ENCODE peak calls at places on chromosome 10, in six cellular contexts. V is osteoblast, J is uterus, A is breast epithelium, D is colonic mucosa, T is OCI-LY7. H is an unnamed sample. For H3K4me1 and H3K36me3, the result is how much of the 10 kb centered on the place peaks cover.

GRCh38 chr10:26739087-26739631 is 41.7 kb downstream of the PDSS1 start:
- DNase-seq in V (no peak), J (no peak), A (no peak), D (no peak), T (peak), H (no peak)

GRCh38 chr10:114749545-114749944 is 72.0 kb upstream of the FHIP2A start:
- DNase-seq in V (no peak), J (no peak), A (no peak), D (no peak), T (no peak), H (no peak)

GRCh38 chr10:133131754-133132710 is 28.0 kb upstream of the KNDC1 start:
- DNase-seq in V (peak), J (peak), A (peak), D (no peak), T (peak), H (no peak)

GRCh38 chr10:4883079-4883739 is 57.2 kb downstream of the AKR1E2 start:
- DNase-seq in V (no peak), J (no peak), A (no peak), D (no peak), T (no peak), H (no peak)

GRCh38 chr10:100151901-100152300 is 33.9 kb downstream of the ERLIN1 start:
- DNase-seq in V (no peak), J (no peak), A (no peak), D (no peak), T (no peak), H (no peak)

GRCh38 chr10:131666091-131666490 is 234.7 kb upstream of the PPP2R2D start:
- DNase-seq in V (no peak), J (no peak), A (no peak), D (no peak), T (no peak), H (no peak)

GRCh38 chr10:15300697-15301096 is 70.4 kb downstream of the FAM171A1 start:
- DNase-seq in V (peak), J (no peak), A (no peak), D (no peak), T (no peak), H (no peak)

GRCh38 chr10:1156616-1156886 is 100.4 kb downstream of the WDR37 start:
- DNase-seq in V (peak), J (no peak), A (no peak), D (peak), T (no peak), H (no peak)

GRCh38 chr10:124731551-124731950 is 12.6 kb downstream of the FAM53B start:
- DNase-seq in V (no peak), J (no peak), A (no peak), D (peak), T (no peak), H (no peak)
- H3K4me1 ChIP-seq in V (under half), J (under half), A (under half), D (under half), T (half or more), H (under half)

DNA sequence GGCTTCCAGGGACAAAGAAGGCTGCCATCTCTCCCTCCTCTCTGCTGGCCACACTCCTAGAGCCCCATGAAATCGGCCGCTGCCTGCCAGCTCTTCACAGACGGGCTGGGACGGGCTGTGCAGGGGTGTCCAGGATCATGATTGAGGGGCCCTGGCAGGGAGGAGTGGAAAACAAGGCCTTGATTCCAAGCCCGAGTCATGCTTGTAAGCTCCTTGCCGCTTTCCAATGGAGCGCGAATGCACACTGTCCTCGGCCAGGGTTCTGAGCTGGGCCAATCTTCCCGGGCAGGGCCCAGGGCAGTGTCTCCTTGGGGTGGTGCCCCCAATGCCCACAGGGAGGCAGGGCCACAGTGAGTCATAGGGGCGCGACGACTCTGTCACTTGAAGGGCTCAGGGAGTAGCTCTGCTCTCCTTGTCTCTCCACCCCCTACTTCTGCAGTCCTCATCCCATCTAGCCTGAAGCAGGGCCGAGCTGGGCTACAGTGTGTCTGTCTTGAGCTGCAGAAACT is 186.2 kb upstream of the SVIL start:
- DNase-seq in V (no peak), J (peak), A (no peak), D (no peak), T (no peak), H (no peak)
- TF ChIP-seq CTCF in V (no peak), J (no peak), A (no peak), D (no peak), T (no peak), H (no peak)

GRCh38 chr10:78038105-78038504 is 4.4 kb downstream of the RPS24 start:
- DNase-seq in V (peak), J (no peak), A (no peak), D (no peak), T (no peak), H (no peak)
- H3K36me3 ChIP-seq in V (half or more), J (under half), A (under half), D (under half), T (half or more), H (under half)

GRCh38 chr10:50387736-50388081 is 136.4 kb upstream of the ASAH2 start:
- DNase-seq in V (no peak), J (no peak), A (no peak), D (no peak), T (peak), H (no peak)

GRCh38 chr10:50384839-50385238 is 133.5 kb upstream of the ASAH2 start:
- DNase-seq in V (no peak), J (no peak), A (no peak), D (no peak), T (no peak), H (no peak)

GRCh38 chr10:50385610-50386009 is 134.3 kb upstream of the ASAH2 start:
- DNase-seq in V (no peak), J (peak), A (no peak), D (no peak), T (no peak), H (no peak)

GRCh38 chr10:50388181-50388580 is 136.9 kb upstream of the ASAH2 start:
- DNase-seq in V (no peak), J (no peak), A (no peak), D (no peak), T (no peak), H (no peak)

GRCh38 chr10:50386992-50387735 is 135.8 kb upstream of the ASAH2 start:
- DNase-seq in V (no peak), J (no peak), A (no peak), D (no peak), T (peak), H (no peak)
- H3K4me1 ChIP-seq in V (under half), J (under half), A (under half), D (under half), T (under half), H (under half)

DNA sequence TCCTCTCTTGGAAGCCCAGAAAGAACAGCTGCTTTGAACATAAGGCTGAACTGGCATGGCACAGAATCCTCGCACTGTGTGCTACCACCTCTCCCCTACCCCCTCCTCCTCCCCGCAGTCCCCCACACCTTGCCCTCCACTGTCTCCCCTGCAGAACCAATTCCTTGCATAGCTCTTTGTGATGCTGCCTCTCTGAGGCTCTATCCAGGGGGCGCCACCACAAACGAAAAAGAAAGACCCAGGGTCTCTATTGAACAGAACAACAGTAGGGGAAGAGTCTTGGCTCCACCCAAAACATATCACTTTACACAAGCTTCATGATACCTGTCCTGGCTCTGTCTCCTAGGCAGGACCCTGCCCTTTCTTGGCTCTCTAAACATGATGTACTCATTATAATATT is 26.2 kb upstream of the EBLN1 start:
- DNase-seq in V (no peak), J (no peak), A (no peak), D (no peak), T (no peak), H (no peak)
- TF ChIP-seq CTCF in V (no peak), J (no peak), A (no peak), D (no peak), T (peak), H (no peak)

GRCh38 chr10:79221110-79222051 is 125.9 kb upstream of the PPIF start:
- DNase-seq in V (no peak), J (peak), A (no peak), D (peak), T (no peak), H (no peak)

GRCh38 chr10:79222186-79222585 is 125.1 kb upstream of the PPIF start:
- DNase-seq in V (no peak), J (no peak), A (no peak), D (no peak), T (no peak), H (no peak)

GRCh38 chr10:79223001-79223345 is 124.3 kb upstream of the PPIF start:
- DNase-seq in V (no peak), J (no peak), A (no peak), D (no peak), T (no peak), H (no peak)

GRCh38 chr10:79219276-79219957 is 127.9 kb upstream of the PPIF start:
- DNase-seq in V (peak), J (peak), A (no peak), D (no peak), T (no peak), H (no peak)

DNA sequence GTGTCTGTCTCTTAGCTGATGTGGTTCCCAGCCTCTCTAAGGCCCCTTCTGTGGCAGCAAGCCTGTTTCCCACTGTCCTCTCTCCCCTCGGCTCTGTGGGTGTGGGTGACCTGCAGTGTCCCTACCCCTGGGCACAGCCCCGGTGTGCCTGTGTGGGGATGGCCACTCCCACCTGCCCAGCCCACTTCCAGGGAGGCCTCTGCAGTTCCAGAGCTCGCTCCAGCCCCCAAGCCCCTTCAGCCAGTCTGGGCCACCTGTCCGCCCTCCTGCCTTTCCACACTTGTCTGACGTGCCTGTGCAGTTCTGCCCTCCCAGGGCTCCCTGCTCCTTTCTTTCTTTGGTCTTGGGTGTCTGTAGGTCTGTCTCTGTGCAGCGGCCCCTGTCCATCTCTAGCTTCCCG is 127.0 kb upstream of the PPIF start:
- DNase-seq in V (no peak), J (no peak), A (no peak), D (no peak), T (no peak), H (no peak)
- H3K36me3 ChIP-seq in V (half or more), J (under half), A (under half), D (under half), T (under half), H (under half)